ENCODE peak calls at places on chromosomes 5 and 9, in eight cellular contexts. One of them, this sample, is unnamed.
A peak's percentile ranks its signal among the peaks of the same experiment; 100 is the strongest.

GRCh38 chr9:96859461-96860198 is 5.3 kb upstream of the ZNF782 start:
- DNase-seq in GM12865: no peak
- DNase-seq in psoas muscle: no peak
- DNase-seq in activated CD4-positive, alpha-beta T cell treated with anti-CD3 and anti-CD28 coated beads, Interleukin-2, amount 10 ng/mL, durations not matched to agents 7 days and 5 days: no peak
- DNase-seq in left ventricle myocardium superior: no peak
- DNase-seq in Kasumi-1: no peak
- DNase-seq in stimulated activated CD8-positive, alpha-beta memory T cell treated with anti-CD3 and anti-CD28 coated beads, Interleukin-15, amount 100 ng/mL, for 24 hours: no peak
- DNase-seq in amniotic stem cell: peak; percentile 69
- DNase-seq in this sample: no peak

GRCh38 chr9:26142201-26142600 is 464.0 kb upstream of the TUSC1 start:
- DNase-seq in GM12865: no peak
- DNase-seq in psoas muscle: no peak
- DNase-seq in activated CD4-positive, alpha-beta T cell treated with anti-CD3 and anti-CD28 coated beads, Interleukin-2, amount 10 ng/mL, durations not matched to agents 7 days and 5 days: no peak
- DNase-seq in left ventricle myocardium superior: no peak
- DNase-seq in Kasumi-1: no peak
- DNase-seq in stimulated activated CD8-positive, alpha-beta memory T cell treated with anti-CD3 and anti-CD28 coated beads, Interleukin-15, amount 100 ng/mL, for 24 hours: no peak
- DNase-seq in amniotic stem cell: no peak
- DNase-seq in this sample: no peak

GRCh38 chr5:116686438-116686837 is 111.8 kb upstream of the SEMA6A start:
- DNase-seq in GM12865: no peak
- DNase-seq in psoas muscle: no peak
- DNase-seq in activated CD4-positive, alpha-beta T cell treated with anti-CD3 and anti-CD28 coated beads, Interleukin-2, amount 10 ng/mL, durations not matched to agents 7 days and 5 days: no peak
- DNase-seq in left ventricle myocardium superior: no peak
- DNase-seq in Kasumi-1: no peak
- DNase-seq in stimulated activated CD8-positive, alpha-beta memory T cell treated with anti-CD3 and anti-CD28 coated beads, Interleukin-15, amount 100 ng/mL, for 24 hours: no peak
- DNase-seq in amniotic stem cell: no peak
- DNase-seq in this sample: no peak

GRCh38 chr5:15013654-15014463 is 142.3 kb upstream of the ANKH start:
- DNase-seq in GM12865: peak; percentile 28
- DNase-seq in psoas muscle: no peak
- DNase-seq in activated CD4-positive, alpha-beta T cell treated with anti-CD3 and anti-CD28 coated beads, Interleukin-2, amount 10 ng/mL, durations not matched to agents 7 days and 5 days: peak; percentile 10
- DNase-seq in left ventricle myocardium superior: no peak
- DNase-seq in Kasumi-1: peak; percentile 65
- DNase-seq in stimulated activated CD8-positive, alpha-beta memory T cell treated with anti-CD3 and anti-CD28 coated beads, Interleukin-15, amount 100 ng/mL, for 24 hours: no peak
- DNase-seq in amniotic stem cell: peak; percentile 49
- DNase-seq in this sample: no peak

GRCh38 chr5:37751227-37751626 is 88.6 kb downstream of the GDNF start:
- DNase-seq in GM12865: no peak
- DNase-seq in psoas muscle: no peak
- DNase-seq in activated CD4-positive, alpha-beta T cell treated with anti-CD3 and anti-CD28 coated beads, Interleukin-2, amount 10 ng/mL, durations not matched to agents 7 days and 5 days: no peak
- DNase-seq in left ventricle myocardium superior: no peak
- DNase-seq in Kasumi-1: no peak
- DNase-seq in stimulated activated CD8-positive, alpha-beta memory T cell treated with anti-CD3 and anti-CD28 coated beads, Interleukin-15, amount 100 ng/mL, for 24 hours: no peak
- DNase-seq in amniotic stem cell: peak; percentile 2
- DNase-seq in this sample: no peak

GRCh38 chr5:155316310-155316709 is 302.8 kb downstream of the KIF4B start:
- DNase-seq in GM12865: no peak
- DNase-seq in psoas muscle: no peak
- DNase-seq in activated CD4-positive, alpha-beta T cell treated with anti-CD3 and anti-CD28 coated beads, Interleukin-2, amount 10 ng/mL, durations not matched to agents 7 days and 5 days: no peak
- DNase-seq in left ventricle myocardium superior: no peak
- DNase-seq in Kasumi-1: no peak
- DNase-seq in stimulated activated CD8-positive, alpha-beta memory T cell treated with anti-CD3 and anti-CD28 coated beads, Interleukin-15, amount 100 ng/mL, for 24 hours: no peak
- DNase-seq in amniotic stem cell: no peak
- DNase-seq in this sample: no peak

GRCh38 chr9:21931428-21931827 is 62.8 kb downstream of the CDKN2A start:
- DNase-seq in GM12865: no peak
- DNase-seq in psoas muscle: no peak
- DNase-seq in activated CD4-positive, alpha-beta T cell treated with anti-CD3 and anti-CD28 coated beads, Interleukin-2, amount 10 ng/mL, durations not matched to agents 7 days and 5 days: no peak
- DNase-seq in left ventricle myocardium superior: no peak
- DNase-seq in Kasumi-1: no peak
- DNase-seq in stimulated activated CD8-positive, alpha-beta memory T cell treated with anti-CD3 and anti-CD28 coated beads, Interleukin-15, amount 100 ng/mL, for 24 hours: no peak
- DNase-seq in amniotic stem cell: no peak
- DNase-seq in this sample: no peak

GRCh38 chr9:120382453-120382852 is 197.5 kb downstream of the CDK5RAP2 start:
- DNase-seq in GM12865: no peak
- DNase-seq in psoas muscle: no peak
- DNase-seq in activated CD4-positive, alpha-beta T cell treated with anti-CD3 and anti-CD28 coated beads, Interleukin-2, amount 10 ng/mL, durations not matched to agents 7 days and 5 days: no peak
- DNase-seq in left ventricle myocardium superior: no peak
- DNase-seq in Kasumi-1: no peak
- DNase-seq in stimulated activated CD8-positive, alpha-beta memory T cell treated with anti-CD3 and anti-CD28 coated beads, Interleukin-15, amount 100 ng/mL, for 24 hours: no peak
- DNase-seq in amniotic stem cell: no peak
- DNase-seq in this sample: no peak

GRCh38 chr5:122192883-122193496 is 63.6 kb downstream of the ZNF474 start:
- DNase-seq in GM12865: peak; percentile 68
- DNase-seq in psoas muscle: no peak
- DNase-seq in activated CD4-positive, alpha-beta T cell treated with anti-CD3 and anti-CD28 coated beads, Interleukin-2, amount 10 ng/mL, durations not matched to agents 7 days and 5 days: peak; percentile 33
- DNase-seq in left ventricle myocardium superior: no peak
- DNase-seq in Kasumi-1: peak; percentile 88
- DNase-seq in stimulated activated CD8-positive, alpha-beta memory T cell treated with anti-CD3 and anti-CD28 coated beads, Interleukin-15, amount 100 ng/mL, for 24 hours: no peak
- DNase-seq in amniotic stem cell: peak; percentile 72
- DNase-seq in this sample: no peak

GRCh38 chr5:71700803-71701202 is 18.3 kb upstream of the CARTPT start:
- DNase-seq in GM12865: no peak
- DNase-seq in psoas muscle: no peak
- DNase-seq in activated CD4-positive, alpha-beta T cell treated with anti-CD3 and anti-CD28 coated beads, Interleukin-2, amount 10 ng/mL, durations not matched to agents 7 days and 5 days: no peak
- DNase-seq in left ventricle myocardium superior: no peak
- DNase-seq in Kasumi-1: no peak
- DNase-seq in stimulated activated CD8-positive, alpha-beta memory T cell treated with anti-CD3 and anti-CD28 coated beads, Interleukin-15, amount 100 ng/mL, for 24 hours: no peak
- DNase-seq in amniotic stem cell: no peak
- DNase-seq in this sample: no peak

GRCh38 chr5:78771260-78772240 is 123.0 kb upstream of the LHFPL2 start:
- DNase-seq in GM12865: no peak
- DNase-seq in psoas muscle: no peak
- DNase-seq in activated CD4-positive, alpha-beta T cell treated with anti-CD3 and anti-CD28 coated beads, Interleukin-2, amount 10 ng/mL, durations not matched to agents 7 days and 5 days: no peak
- DNase-seq in left ventricle myocardium superior: peak; percentile 44
- DNase-seq in Kasumi-1: no peak
- DNase-seq in stimulated activated CD8-positive, alpha-beta memory T cell treated with anti-CD3 and anti-CD28 coated beads, Interleukin-15, amount 100 ng/mL, for 24 hours: no peak
- DNase-seq in amniotic stem cell: no peak
- DNase-seq in this sample: no peak

GRCh38 chr9:94874316-94874715 is 147.8 kb downstream of the AOPEP start:
- DNase-seq in GM12865: no peak
- DNase-seq in psoas muscle: no peak
- DNase-seq in activated CD4-positive, alpha-beta T cell treated with anti-CD3 and anti-CD28 coated beads, Interleukin-2, amount 10 ng/mL, durations not matched to agents 7 days and 5 days: no peak
- DNase-seq in left ventricle myocardium superior: no peak
- DNase-seq in Kasumi-1: no peak
- DNase-seq in stimulated activated CD8-positive, alpha-beta memory T cell treated with anti-CD3 and anti-CD28 coated beads, Interleukin-15, amount 100 ng/mL, for 24 hours: no peak
- DNase-seq in amniotic stem cell: peak; percentile 40
- DNase-seq in this sample: no peak

GRCh38 chr5:10579537-10580521 is 16.0 kb downstream of the ANKRD33B start:
- DNase-seq in GM12865: no peak
- DNase-seq in psoas muscle: no peak
- DNase-seq in activated CD4-positive, alpha-beta T cell treated with anti-CD3 and anti-CD28 coated beads, Interleukin-2, amount 10 ng/mL, durations not matched to agents 7 days and 5 days: no peak
- DNase-seq in left ventricle myocardium superior: no peak
- DNase-seq in Kasumi-1: no peak
- DNase-seq in stimulated activated CD8-positive, alpha-beta memory T cell treated with anti-CD3 and anti-CD28 coated beads, Interleukin-15, amount 100 ng/mL, for 24 hours: no peak
- DNase-seq in amniotic stem cell: no peak
- DNase-seq in this sample: no peak

GRCh38 chr5:113330533-113331200 is 104.1 kb downstream of the TSSK1B start:
- DNase-seq in GM12865: peak; percentile 50
- DNase-seq in psoas muscle: peak; percentile 82
- DNase-seq in activated CD4-positive, alpha-beta T cell treated with anti-CD3 and anti-CD28 coated beads, Interleukin-2, amount 10 ng/mL, durations not matched to agents 7 days and 5 days: peak; percentile 48
- DNase-seq in left ventricle myocardium superior: peak; percentile 60
- DNase-seq in Kasumi-1: peak; percentile 64
- DNase-seq in stimulated activated CD8-positive, alpha-beta memory T cell treated with anti-CD3 and anti-CD28 coated beads, Interleukin-15, amount 100 ng/mL, for 24 hours: no peak
- DNase-seq in amniotic stem cell: peak; percentile 6
- DNase-seq in this sample: peak; percentile 34

GRCh38 chr9:130945173-130945572 is 6.1 kb upstream of the FIBCD1 start:
- DNase-seq in GM12865: no peak
- DNase-seq in psoas muscle: no peak
- DNase-seq in activated CD4-positive, alpha-beta T cell treated with anti-CD3 and anti-CD28 coated beads, Interleukin-2, amount 10 ng/mL, durations not matched to agents 7 days and 5 days: no peak
- DNase-seq in left ventricle myocardium superior: no peak
- DNase-seq in Kasumi-1: no peak
- DNase-seq in stimulated activated CD8-positive, alpha-beta memory T cell treated with anti-CD3 and anti-CD28 coated beads, Interleukin-15, amount 100 ng/mL, for 24 hours: no peak
- DNase-seq in amniotic stem cell: no peak
- DNase-seq in this sample: no peak

GRCh38 chr5:143600396-143601075 is 197.1 kb upstream of the NR3C1 start:
- DNase-seq in GM12865: no peak
- DNase-seq in psoas muscle: no peak
- DNase-seq in activated CD4-positive, alpha-beta T cell treated with anti-CD3 and anti-CD28 coated beads, Interleukin-2, amount 10 ng/mL, durations not matched to agents 7 days and 5 days: no peak
- DNase-seq in left ventricle myocardium superior: no peak
- DNase-seq in Kasumi-1: peak; percentile 61
- DNase-seq in stimulated activated CD8-positive, alpha-beta memory T cell treated with anti-CD3 and anti-CD28 coated beads, Interleukin-15, amount 100 ng/mL, for 24 hours: no peak
- DNase-seq in amniotic stem cell: no peak
- DNase-seq in this sample: no peak

GRCh38 chr9:9893837-9894236 is 719.0 kb downstream of the PTPRD start:
- DNase-seq in GM12865: no peak
- DNase-seq in psoas muscle: no peak
- DNase-seq in activated CD4-positive, alpha-beta T cell treated with anti-CD3 and anti-CD28 coated beads, Interleukin-2, amount 10 ng/mL, durations not matched to agents 7 days and 5 days: no peak
- DNase-seq in left ventricle myocardium superior: no peak
- DNase-seq in Kasumi-1: no peak
- DNase-seq in stimulated activated CD8-positive, alpha-beta memory T cell treated with anti-CD3 and anti-CD28 coated beads, Interleukin-15, amount 100 ng/mL, for 24 hours: no peak
- DNase-seq in amniotic stem cell: no peak
- DNase-seq in this sample: no peak

GRCh38 chr5:173645897-173646574 is 29.6 kb upstream of the BOD1 start:
- DNase-seq in GM12865: no peak
- DNase-seq in psoas muscle: no peak
- DNase-seq in activated CD4-positive, alpha-beta T cell treated with anti-CD3 and anti-CD28 coated beads, Interleukin-2, amount 10 ng/mL, durations not matched to agents 7 days and 5 days: no peak
- DNase-seq in left ventricle myocardium superior: no peak
- DNase-seq in Kasumi-1: no peak
- DNase-seq in stimulated activated CD8-positive, alpha-beta memory T cell treated with anti-CD3 and anti-CD28 coated beads, Interleukin-15, amount 100 ng/mL, for 24 hours: no peak
- DNase-seq in amniotic stem cell: no peak
- DNase-seq in this sample: no peak

GRCh38 chr5:89338935-89339334 is 456.0 kb upstream of the MEF2C start:
- DNase-seq in GM12865: no peak
- DNase-seq in psoas muscle: no peak
- DNase-seq in activated CD4-positive, alpha-beta T cell treated with anti-CD3 and anti-CD28 coated beads, Interleukin-2, amount 10 ng/mL, durations not matched to agents 7 days and 5 days: no peak
- DNase-seq in left ventricle myocardium superior: no peak
- DNase-seq in Kasumi-1: no peak
- DNase-seq in stimulated activated CD8-positive, alpha-beta memory T cell treated with anti-CD3 and anti-CD28 coated beads, Interleukin-15, amount 100 ng/mL, for 24 hours: no peak
- DNase-seq in amniotic stem cell: no peak
- DNase-seq in this sample: no peak

GRCh38 chr5:165457854-165458481 is 1952.5 kb downstream of the MAT2B start:
- DNase-seq in GM12865: peak; percentile 27
- DNase-seq in psoas muscle: no peak
- DNase-seq in activated CD4-positive, alpha-beta T cell treated with anti-CD3 and anti-CD28 coated beads, Interleukin-2, amount 10 ng/mL, durations not matched to agents 7 days and 5 days: no peak
- DNase-seq in left ventricle myocardium superior: no peak
- DNase-seq in Kasumi-1: peak; percentile 72
- DNase-seq in stimulated activated CD8-positive, alpha-beta memory T cell treated with anti-CD3 and anti-CD28 coated beads, Interleukin-15, amount 100 ng/mL, for 24 hours: no peak
- DNase-seq in amniotic stem cell: peak; percentile 9
- DNase-seq in this sample: no peak

GRCh38 chr5:172029876-172030275 is 23.4 kb upstream of the FBXW11 start:
- DNase-seq in GM12865: no peak
- DNase-seq in psoas muscle: no peak
- DNase-seq in activated CD4-positive, alpha-beta T cell treated with anti-CD3 and anti-CD28 coated beads, Interleukin-2, amount 10 ng/mL, durations not matched to agents 7 days and 5 days: no peak
- DNase-seq in left ventricle myocardium superior: no peak
- DNase-seq in Kasumi-1: no peak
- DNase-seq in stimulated activated CD8-positive, alpha-beta memory T cell treated with anti-CD3 and anti-CD28 coated beads, Interleukin-15, amount 100 ng/mL, for 24 hours: no peak
- DNase-seq in amniotic stem cell: no peak
- DNase-seq in this sample: no peak

GRCh38 chr5:94674841-94675382 is 56.4 kb downstream of the SLF1 start:
- DNase-seq in GM12865: no peak
- DNase-seq in psoas muscle: no peak
- DNase-seq in activated CD4-positive, alpha-beta T cell treated with anti-CD3 and anti-CD28 coated beads, Interleukin-2, amount 10 ng/mL, durations not matched to agents 7 days and 5 days: no peak
- DNase-seq in left ventricle myocardium superior: no peak
- DNase-seq in Kasumi-1: no peak
- DNase-seq in stimulated activated CD8-positive, alpha-beta memory T cell treated with anti-CD3 and anti-CD28 coated beads, Interleukin-15, amount 100 ng/mL, for 24 hours: no peak
- DNase-seq in amniotic stem cell: no peak
- DNase-seq in this sample: no peak

GRCh38 chr5:27592231-27592630 is 553.8 kb upstream of the CDH9 start:
- DNase-seq in GM12865: no peak
- DNase-seq in psoas muscle: no peak
- DNase-seq in activated CD4-positive, alpha-beta T cell treated with anti-CD3 and anti-CD28 coated beads, Interleukin-2, amount 10 ng/mL, durations not matched to agents 7 days and 5 days: no peak
- DNase-seq in left ventricle myocardium superior: no peak
- DNase-seq in Kasumi-1: no peak
- DNase-seq in stimulated activated CD8-positive, alpha-beta memory T cell treated with anti-CD3 and anti-CD28 coated beads, Interleukin-15, amount 100 ng/mL, for 24 hours: no peak
- DNase-seq in amniotic stem cell: no peak
- DNase-seq in this sample: no peak

GRCh38 chr5:152246401-152246800 is 158.7 kb downstream of the NMUR2 start:
- DNase-seq in GM12865: peak; percentile 29
- DNase-seq in psoas muscle: no peak
- DNase-seq in activated CD4-positive, alpha-beta T cell treated with anti-CD3 and anti-CD28 coated beads, Interleukin-2, amount 10 ng/mL, durations not matched to agents 7 days and 5 days: peak; percentile 14
- DNase-seq in left ventricle myocardium superior: peak; percentile 38
- DNase-seq in Kasumi-1: peak; percentile 17
- DNase-seq in stimulated activated CD8-positive, alpha-beta memory T cell treated with anti-CD3 and anti-CD28 coated beads, Interleukin-15, amount 100 ng/mL, for 24 hours: no peak
- DNase-seq in amniotic stem cell: no peak
- DNase-seq in this sample: no peak

GRCh38 chr5:139638736-139639618 is 9.2 kb upstream of the CXXC5 start:
- DNase-seq in GM12865: peak; percentile 31
- DNase-seq in psoas muscle: peak; percentile 52
- DNase-seq in activated CD4-positive, alpha-beta T cell treated with anti-CD3 and anti-CD28 coated beads, Interleukin-2, amount 10 ng/mL, durations not matched to agents 7 days and 5 days: no peak
- DNase-seq in left ventricle myocardium superior: no peak
- DNase-seq in Kasumi-1: no peak
- DNase-seq in stimulated activated CD8-positive, alpha-beta memory T cell treated with anti-CD3 and anti-CD28 coated beads, Interleukin-15, amount 100 ng/mL, for 24 hours: no peak
- DNase-seq in amniotic stem cell: no peak
- DNase-seq in this sample: peak; percentile 22

GRCh38 chr5:129271309-129271708 is 176.8 kb downstream of the ISOC1 start:
- DNase-seq in GM12865: peak; percentile 21
- DNase-seq in psoas muscle: no peak
- DNase-seq in activated CD4-positive, alpha-beta T cell treated with anti-CD3 and anti-CD28 coated beads, Interleukin-2, amount 10 ng/mL, durations not matched to agents 7 days and 5 days: no peak
- DNase-seq in left ventricle myocardium superior: no peak
- DNase-seq in Kasumi-1: peak; percentile 54
- DNase-seq in stimulated activated CD8-positive, alpha-beta memory T cell treated with anti-CD3 and anti-CD28 coated beads, Interleukin-15, amount 100 ng/mL, for 24 hours: no peak
- DNase-seq in amniotic stem cell: no peak
- DNase-seq in this sample: no peak